ENCODE peak calls at places on chromosomes 7 and 10, in five cellular contexts. S, P, H, U and I are unnamed samples.

GRCh38 chr10:31134303-31134928 is 102.8 kb upstream of the ZNF438 start:
- DNase-seq in U (peak), P (no peak), S (no peak), H (peak), I (peak)

GRCh38 chr7:30166155-30166840 is 31.5 kb downstream of the MTURN start:
- DNase-seq in P (no peak), H (no peak), S (no peak), U (no peak), I (no peak)

GRCh38 chr10:78224602-78225001 is 190.9 kb downstream of the RPS24 start:
- DNase-seq in U (no peak), H (peak), P (no peak), S (no peak), I (no peak)

GRCh38 chr10:73956476-73957338 is 41.2 kb upstream of the VCL start:
- DNase-seq in P (peak), H (peak), U (no peak), S (peak), I (no peak)

GRCh38 chr7:36192050-36192824 is 39.2 kb downstream of the EEPD1 start:
- DNase-seq in S (no peak), H (peak), U (peak), P (no peak), I (no peak)

GRCh38 chr10:122242266-122242665 is 28.8 kb upstream of the BTBD16 start:
- DNase-seq in U (no peak), P (no peak), H (no peak), S (no peak), I (no peak)

GRCh38 chr7:138962561-138963270 is 18.5 kb downstream of the KIAA1549 start:
- DNase-seq in U (no peak), H (no peak), S (no peak), P (no peak), I (no peak)

GRCh38 chr7:156993021-156993924 is 17.2 kb downstream of the MNX1 start:
- DNase-seq in P (no peak), U (peak), S (no peak), H (no peak), I (no peak)

GRCh38 chr7:82194011-82194410 is 249.6 kb downstream of the CACNA2D1 start:
- DNase-seq in U (no peak), H (peak), S (no peak), P (no peak), I (no peak)

GRCh38 chr10:77526861-77527617 is 110.6 kb downstream of the KCNMA1 start:
- DNase-seq in P (no peak), S (no peak), H (no peak), U (no peak), I (no peak)

GRCh38 chr7:107345898-107346297 is 124.0 kb upstream of the GPR22 start:
- DNase-seq in H (no peak), P (no peak), S (no peak), U (no peak), I (no peak)

GRCh38 chr7:155205368-155206285 is 92.1 kb upstream of the INSIG1 start:
- DNase-seq in P (peak), U (peak), H (peak), S (peak), I (no peak)

GRCh38 chr7:47809387-47809786 is 138.9 kb downstream of the PKD1L1 start:
- DNase-seq in P (no peak), S (no peak), H (no peak), U (no peak), I (peak)

GRCh38 chr7:73824986-73825385 is 5.8 kb upstream of the CLDN4 start:
- DNase-seq in U (no peak), S (no peak), P (no peak), H (no peak), I (no peak)

GRCh38 chr7:55550010-55550409 is 22.3 kb downstream of the VOPP1 start:
- DNase-seq in H (no peak), P (no peak), S (peak), U (no peak), I (no peak)

GRCh38 chr7:129168219-129168991 is 20.0 kb upstream of the SMO start:
- DNase-seq in H (no peak), P (no peak), U (no peak), S (no peak), I (no peak)

GRCh38 chr10:113088194-113088593 is 138.1 kb downstream of the TCF7L2 start:
- DNase-seq in S (no peak), U (no peak), P (no peak), H (no peak), I (no peak)

GRCh38 chr10:24784061-24784460 is 60.4 kb upstream of the ARHGAP21 start:
- DNase-seq in P (no peak), H (no peak), U (no peak), S (no peak), I (no peak)

GRCh38 chr10:100710151-100710871 is 35.1 kb upstream of the PAX2 start:
- DNase-seq in H (no peak), S (no peak), U (no peak), P (no peak), I (no peak)

GRCh38 chr10:90222939-90223338 is 521.5 kb downstream of the KIF20B start:
- DNase-seq in P (no peak), H (no peak), S (no peak), U (no peak), I (no peak)
- TF ChIP-seq CTCF in P (no peak), H (no peak), S (no peak), U (no peak), I (no peak)

GRCh38 chr7:34675749-34676374 is 17.8 kb downstream of the NPSR1 start:
- DNase-seq in U (no peak), P (peak), S (no peak), H (peak), I (no peak)
- TF ChIP-seq CTCF in U (no peak), P (peak), S (peak), H (peak), I (peak)

DNA sequence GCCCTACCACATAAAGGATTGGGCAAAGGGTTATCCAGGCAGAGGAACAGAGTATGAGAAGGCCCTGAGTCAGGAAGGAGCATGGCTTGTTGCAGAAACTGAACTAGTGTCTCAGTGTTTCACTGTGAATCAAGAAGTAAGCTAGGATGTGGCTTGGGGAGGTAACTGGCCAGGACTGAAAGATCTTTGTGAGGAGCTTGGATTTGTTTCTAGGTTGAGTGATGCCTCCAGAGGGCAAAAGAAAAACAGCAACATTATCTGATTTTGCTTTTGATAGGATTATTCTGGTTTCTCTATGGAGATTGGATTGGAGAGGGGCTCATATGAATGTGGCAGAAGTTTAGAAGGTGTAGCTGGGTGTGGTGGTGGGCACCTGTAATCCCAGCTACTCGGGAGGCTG is 137.9 kb upstream of the HDAC9 start:
- DNase-seq in P (no peak), U (no peak), H (no peak), S (no peak), I (no peak)
- TF ChIP-seq CTCF in P (no peak), U (no peak), H (peak), S (peak), I (no peak)

GRCh38 chr10:79270471-79271246 is 76.6 kb upstream of the PPIF start:
- DNase-seq in S (no peak), H (no peak), U (no peak), P (peak), I (no peak)
- TF ChIP-seq CTCF in S (no peak), H (no peak), U (no peak), P (no peak), I (no peak)